ENCODE peak calls at places on chromosomes 3 and 15, in six cellular contexts. U is OCI-LY7; Y is body of pancreas; T is RWPE1; G is CD4-positive, alpha-beta T cell; E is PC-3. F is an unnamed sample.

GRCh38 chr3:109265300-109265699 is 51.0 kb downstream of the DPPA2 start:
- DNase-seq in U (no peak), Y (no peak), T (no peak), G (no peak), E (peak), F (no peak)

GRCh38 chr15:51267047-51267713 is 71.2 kb downstream of the CYP19A1 start:
- DNase-seq in U (no peak), Y (peak), T (no peak), G (no peak), E (no peak), F (no peak)

GRCh38 chr3:42852443-42852842 is 23.2 kb downstream of the CYP8B1 start:
- DNase-seq in U (no peak), Y (no peak), T (no peak), G (no peak), E (no peak), F (no peak)

GRCh38 chr15:72782274-72782992 is 1.1 kb downstream of the ADPGK start:
- DNase-seq in U (no peak), Y (no peak), T (no peak), G (no peak), E (no peak), F (no peak)

GRCh38 chr3:158420654-158421396 is 150.2 kb upstream of the MLF1 start:
- DNase-seq in U (no peak), Y (no peak), T (peak), G (no peak), E (peak), F (no peak)

GRCh38 chr3:27333843-27334242 is 35.3 kb downstream of the NEK10 start:
- DNase-seq in U (no peak), Y (no peak), T (no peak), G (no peak), E (no peak), F (no peak)

GRCh38 chr3:100400424-100400781 is 486 bp downstream of the TOMM70 start:
- DNase-seq in U (peak), Y (peak), T (peak), G (peak), E (peak), F (peak)

GRCh38 chr15:93523490-93523889 is 434.5 kb upstream of the RGMA start:
- DNase-seq in U (no peak), Y (no peak), T (no peak), G (no peak), E (no peak), F (no peak)

GRCh38 chr3:97974996-97975395 is 2.8 kb upstream of the RIOX2 start:
- DNase-seq in U (peak), Y (no peak), T (no peak), G (no peak), E (no peak), F (no peak)

GRCh38 chr15:75368689-75369239 is 357 bp upstream of the MAN2C1 start:
- DNase-seq in U (no peak), Y (no peak), T (no peak), G (no peak), E (no peak), F (no peak)

GRCh38 chr15:29094711-29095110 is 174.9 kb downstream of the NSMCE3 start:
- DNase-seq in U (no peak), Y (peak), T (no peak), G (no peak), E (no peak), F (no peak)

GRCh38 chr3:128572644-128573105 is 77.9 kb downstream of the RPN1 start:
- DNase-seq in U (no peak), Y (no peak), T (no peak), G (no peak), E (peak), F (no peak)

GRCh38 chr3:190709351-190709773 is 153.1 kb downstream of the GMNC start:
- DNase-seq in U (no peak), Y (no peak), T (no peak), G (no peak), E (peak), F (no peak)

GRCh38 chr3:37973250-37974054 is 17.1 kb upstream of the VILL start:
- DNase-seq in U (no peak), Y (no peak), T (no peak), G (no peak), E (no peak), F (no peak)

GRCh38 chr3:143634991-143635390 is 213.3 kb downstream of the SLC9A9 start:
- DNase-seq in U (no peak), Y (peak), T (no peak), G (no peak), E (no peak), F (peak)

GRCh38 chr3:183485585-183485984 is 57.2 kb upstream of the MCF2L2 start:
- DNase-seq in U (peak), Y (no peak), T (no peak), G (no peak), E (no peak), F (no peak)

GRCh38 chr3:39457361-39457760 is 10.1 kb upstream of the MOBP start:
- DNase-seq in U (no peak), Y (no peak), T (no peak), G (no peak), E (no peak), F (no peak)

GRCh38 chr3:50607271-50608091 is 4.1 kb downstream of the CISH start:
- DNase-seq in U (no peak), Y (no peak), T (no peak), G (no peak), E (no peak), F (no peak)

GRCh38 chr15:27077790-27078189 is 106.8 kb downstream of the GABRG3 start:
- DNase-seq in U (no peak), Y (no peak), T (no peak), G (no peak), E (no peak), F (no peak)

GRCh38 chr15:71294251-71294635 is 179.0 kb downstream of the THSD4 start:
- DNase-seq in U (no peak), Y (no peak), T (no peak), G (no peak), E (no peak), F (no peak)

DNA sequence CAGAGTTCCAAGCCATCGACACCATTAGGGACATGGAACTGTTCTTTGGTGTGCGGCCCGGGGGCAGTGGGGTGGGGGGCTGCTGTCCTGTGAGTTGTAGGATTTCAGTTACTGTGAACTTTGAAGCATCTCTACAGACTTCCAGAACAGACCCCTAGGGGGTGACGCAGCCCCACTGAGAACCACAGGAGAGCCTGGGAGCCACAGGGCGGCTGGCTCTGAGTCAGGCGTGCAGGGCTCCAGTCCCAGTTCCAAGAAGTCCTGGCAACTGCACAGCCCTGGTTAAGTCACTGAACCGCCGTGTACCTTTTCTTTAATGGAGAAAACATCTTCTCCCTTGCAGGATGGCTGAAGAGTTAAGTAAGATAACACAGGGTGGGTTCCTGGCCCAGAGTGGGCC is 23.5 kb upstream of the LRTM1 start:
- DNase-seq in U (peak), Y (peak), T (peak), G (no peak), E (peak), F (peak)
- TF ChIP-seq CTCF in U (peak), Y (no peak), T (peak), G (no peak), E (peak), F (peak)

DNA sequence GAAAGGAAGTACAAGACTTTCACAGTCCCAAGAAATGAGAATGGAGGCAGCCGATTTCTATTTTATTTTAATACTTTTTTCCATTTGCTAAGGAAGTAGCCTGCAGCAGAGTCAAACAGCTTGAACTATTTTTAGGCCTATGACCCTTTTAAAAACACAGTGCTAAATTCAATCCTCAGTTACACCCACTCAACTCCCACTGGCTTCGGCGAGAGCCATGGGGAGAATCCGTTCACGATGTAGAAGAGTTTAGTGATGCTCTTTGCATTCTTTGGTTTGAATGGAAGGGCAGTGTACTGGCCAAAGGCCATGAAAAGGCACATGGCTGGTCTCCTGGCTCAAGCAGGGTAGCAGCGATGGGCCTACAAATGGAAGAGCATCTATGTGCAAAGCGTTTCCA is 343.5 kb downstream of the FOXP1 start:
- DNase-seq in U (no peak), Y (no peak), T (no peak), G (no peak), E (no peak), F (no peak)
- H3K27ac ChIP-seq in U (no peak), Y (no peak), T (no peak), G (no peak), E (no peak), F (no peak)

GRCh38 chr15:40106203-40107161 is 2.2 kb downstream of the BMF start:
- DNase-seq in U (peak), Y (peak), T (peak), G (no peak), E (peak), F (peak)
- TF ChIP-seq CTCF in U (peak), Y (no peak), T (no peak), G (no peak), E (peak), F (no peak)

GRCh38 chr3:156533205-156533604 is 21.7 kb downstream of the SSR3 start:
- DNase-seq in U (no peak), Y (no peak), T (no peak), G (no peak), E (no peak), F (no peak)

GRCh38 chr3:156532730-156533129 is 22.2 kb downstream of the SSR3 start:
- DNase-seq in U (no peak), Y (no peak), T (no peak), G (no peak), E (no peak), F (no peak)

GRCh38 chr3:156535162-156535627 is 19.7 kb downstream of the SSR3 start:
- DNase-seq in U (peak), Y (peak), T (peak), G (no peak), E (peak), F (peak)

GRCh38 chr3:156536524-156537316 is 18.2 kb downstream of the SSR3 start:
- DNase-seq in U (no peak), Y (no peak), T (no peak), G (no peak), E (no peak), F (no peak)

GRCh38 chr3:156535798-156536197 is 19.1 kb downstream of the SSR3 start:
- DNase-seq in U (no peak), Y (no peak), T (no peak), G (no peak), E (no peak), F (no peak)
- H3K27ac ChIP-seq in U (no peak), Y (peak), T (no peak), G (no peak), E (peak), F (peak)

F was measured in lung.